ENCODE peak calls at places on chromosomes 13 and 19, in eight cellular contexts. I, R, F, M, G, A, Z and D are unnamed samples. For H3K9me3, the result is how much of the 10 kb centered on the place peaks cover.

GRCh38 chr19:19817357-19817756 is 4.2 kb downstream of the ZNF506 start:
- DNase-seq in I (no peak), Z (no peak), A (no peak), M (no peak), F (no peak), G (no peak), R (no peak), D (no peak)

GRCh38 chr19:17180997-17181702 is 34.0 kb upstream of the USE1 start:
- DNase-seq in A (no peak), Z (no peak), F (no peak), G (no peak), I (no peak), R (peak), M (no peak), D (no peak)

GRCh38 chr13:80469105-80469840 is 128.3 kb upstream of the SPRY2 start:
- DNase-seq in A (no peak), I (no peak), G (no peak), R (no peak), M (no peak), Z (no peak), F (no peak), D (no peak)

GRCh38 chr19:33535176-33535575 is 13.6 kb upstream of the PEPD start:
- DNase-seq in A (no peak), M (peak), Z (no peak), F (no peak), G (no peak), R (no peak), I (peak), D (no peak)

GRCh38 chr19:497861-498590 is 1.7 kb downstream of the MADCAM1 start:
- DNase-seq in I (no peak), F (no peak), A (no peak), R (no peak), Z (peak), M (no peak), G (no peak), D (no peak)

GRCh38 chr13:40192516-40193257 is 473.8 kb downstream of the FOXO1 start:
- DNase-seq in M (no peak), I (no peak), A (no peak), F (no peak), G (no peak), Z (no peak), R (no peak), D (no peak)

GRCh38 chr13:45863716-45864590 is 12.4 kb upstream of the SIAH3 start:
- DNase-seq in I (no peak), G (no peak), F (no peak), Z (no peak), M (no peak), R (peak), A (no peak), D (no peak)

GRCh38 chr19:48506138-48506733 is 5.4 kb downstream of the LMTK3 start:
- DNase-seq in F (no peak), I (peak), M (no peak), A (peak), G (no peak), Z (no peak), R (peak), D (peak)

GRCh38 chr19:35995655-35995993 is 636 bp downstream of the SDHAF1 start:
- DNase-seq in G (no peak), A (peak), F (no peak), R (peak), M (no peak), I (peak), Z (peak), D (peak)

GRCh38 chr13:21033866-21034601 is 27.4 kb downstream of the LATS2 start:
- DNase-seq in G (no peak), I (peak), R (no peak), A (no peak), M (peak), Z (no peak), F (no peak), D (peak)

GRCh38 chr19:9834302-9834725 is 804 bp upstream of the PIN1 start:
- DNase-seq in F (no peak), I (no peak), Z (no peak), G (no peak), R (no peak), A (no peak), M (no peak), D (no peak)
- TF ChIP-seq EZH2 in F (no peak), I (no peak), Z (no peak), G (no peak), R (no peak), A (no peak), M (no peak), D (no peak)

GRCh38 chr19:11749751-11750150 is 11.0 kb upstream of the ZNF823 start:
- DNase-seq in M (no peak), R (no peak), A (no peak), F (no peak), I (no peak), Z (no peak), G (no peak), D (no peak)
- H3K9me3 ChIP-seq in M (under half), R (under half), A (under half), F (under half), I (under half), Z (under half), G (under half), D (under half)

DNA sequence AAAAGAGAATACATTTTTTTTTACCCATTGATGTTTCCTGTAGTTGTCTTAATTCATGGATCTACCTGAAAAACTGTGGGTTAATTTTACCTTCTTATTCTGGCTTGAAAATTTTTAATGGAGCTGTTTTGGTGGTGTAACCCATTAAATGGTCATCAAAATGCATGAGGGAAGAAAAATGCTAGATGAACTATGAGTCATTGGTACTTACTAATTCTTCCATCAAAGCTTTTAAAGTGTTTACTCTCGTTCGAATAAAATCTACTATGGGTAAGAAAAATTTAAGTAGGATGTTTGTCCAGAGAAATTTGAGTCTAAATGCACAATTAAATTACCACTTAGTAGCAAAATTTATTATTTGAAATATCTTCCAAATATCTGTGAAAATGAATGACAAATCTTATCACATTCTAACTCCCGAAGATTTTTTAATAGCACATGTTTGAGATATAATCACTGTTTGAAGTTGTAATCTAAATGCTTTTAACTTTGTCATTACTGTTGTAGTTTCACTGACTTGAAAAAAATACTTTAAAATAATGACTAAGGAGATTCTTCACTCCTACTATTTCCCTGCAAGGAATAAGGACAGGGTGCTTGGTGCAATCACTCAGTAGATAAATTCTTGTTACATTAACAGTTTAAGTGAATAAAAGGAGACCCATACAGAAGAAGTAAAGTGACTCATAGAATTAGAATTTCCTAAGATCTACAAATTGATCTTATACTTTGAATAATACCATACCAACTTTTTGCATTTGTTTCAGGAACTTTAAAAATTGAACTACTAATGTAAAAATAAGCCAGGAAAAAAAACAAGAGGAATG is 437.7 kb downstream of the IRS2 start:
- DNase-seq in A (no peak), Z (no peak), R (no peak), M (peak), F (no peak), G (no peak), I (peak), D (peak)
- H3K27ac ChIP-seq in A (no peak), Z (no peak), R (no peak), M (peak), F (peak), G (no peak), I (no peak), D (peak)

DNA sequence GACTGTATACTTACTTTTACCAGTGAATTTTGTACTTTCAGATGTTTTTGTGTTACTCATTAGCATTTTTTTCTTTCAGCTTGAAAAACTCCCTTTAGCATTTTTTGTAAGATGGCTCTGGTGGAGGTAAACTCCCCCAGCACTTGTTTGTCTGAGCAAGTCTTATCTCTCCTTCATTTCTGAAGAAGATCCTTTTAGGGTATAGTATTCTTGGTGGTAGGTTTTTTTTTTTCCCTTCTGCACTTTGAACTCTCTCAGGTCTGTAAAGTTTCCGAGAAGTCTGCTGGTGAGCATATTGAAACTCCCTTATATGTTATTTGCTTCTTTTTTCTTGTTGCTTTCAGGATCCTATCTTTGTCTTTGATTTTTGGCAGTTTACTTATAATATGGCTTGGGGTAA is 35.1 kb downstream of the IGFL3 start:
- DNase-seq in I (no peak), F (no peak), R (no peak), A (no peak), G (no peak), Z (no peak), M (no peak), D (no peak)
- TF ChIP-seq EZH2 in I (no peak), F (no peak), R (no peak), A (no peak), G (no peak), Z (no peak), M (no peak), D (no peak)

GRCh38 chr19:56637976-56638555 is 4.9 kb upstream of the SMIM17 start:
- DNase-seq in A (peak), R (peak), F (no peak), I (peak), M (peak), G (peak), Z (peak), D (peak)

GRCh38 chr19:56642711-56643459 is at the start of gene SMIM17:
- DNase-seq in Z (no peak), M (no peak), I (no peak), G (no peak), A (no peak), R (no peak), F (no peak), D (no peak)

GRCh38 chr19:56639217-56639616 is 3.7 kb upstream of the SMIM17 start:
- DNase-seq in G (no peak), F (no peak), A (no peak), M (peak), R (peak), I (peak), Z (no peak), D (peak)

DNA sequence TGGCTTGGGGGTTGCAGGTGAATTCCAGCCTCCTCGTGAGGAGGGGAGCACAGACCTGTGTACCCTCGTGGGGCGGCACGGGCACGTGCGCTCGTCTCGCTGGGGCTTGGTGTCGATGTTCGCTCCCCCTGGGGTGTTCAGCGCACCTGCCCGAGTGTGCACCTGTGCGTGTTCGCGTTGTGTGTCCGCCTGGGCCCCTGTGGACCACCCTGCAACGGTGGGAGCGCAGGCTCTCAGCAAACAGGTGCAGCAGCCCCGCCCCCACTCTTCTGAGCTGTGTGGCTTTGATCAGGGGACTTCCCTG is 453 bp downstream of the SMIM17 start:
- DNase-seq in F (no peak), G (no peak), Z (no peak), R (no peak), A (no peak), I (no peak), M (no peak), D (no peak)
- H3K9me3 ChIP-seq in F (under half), G (half or more), Z (under half), R (under half), A (half or more), I (under half), M (under half), D (half or more)

DNA sequence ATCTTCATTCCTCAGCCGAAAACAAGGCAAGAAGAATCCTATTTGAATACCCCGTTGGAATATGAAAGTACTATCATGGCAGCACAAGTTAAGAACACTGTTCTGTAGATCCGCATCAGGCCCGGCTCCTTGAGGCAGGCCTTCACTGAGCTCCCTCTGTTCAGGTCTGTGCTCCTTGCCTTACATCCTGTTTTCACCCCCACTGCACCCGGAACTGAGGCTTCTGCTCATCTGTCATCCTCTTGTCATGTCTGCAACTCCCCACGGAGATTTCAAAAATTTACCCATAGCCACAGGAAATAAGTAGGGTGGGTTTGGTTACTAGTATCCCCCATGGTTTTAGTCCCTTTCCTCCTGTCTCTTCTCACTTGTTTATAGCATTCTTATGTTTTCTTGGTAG is 861.9 kb downstream of the GPC5 start:
- DNase-seq in M (no peak), R (no peak), F (no peak), I (no peak), G (no peak), Z (no peak), A (no peak), D (no peak)
- H3K27ac ChIP-seq in M (no peak), R (no peak), F (no peak), I (no peak), G (no peak), Z (no peak), A (no peak), D (no peak)

DNA sequence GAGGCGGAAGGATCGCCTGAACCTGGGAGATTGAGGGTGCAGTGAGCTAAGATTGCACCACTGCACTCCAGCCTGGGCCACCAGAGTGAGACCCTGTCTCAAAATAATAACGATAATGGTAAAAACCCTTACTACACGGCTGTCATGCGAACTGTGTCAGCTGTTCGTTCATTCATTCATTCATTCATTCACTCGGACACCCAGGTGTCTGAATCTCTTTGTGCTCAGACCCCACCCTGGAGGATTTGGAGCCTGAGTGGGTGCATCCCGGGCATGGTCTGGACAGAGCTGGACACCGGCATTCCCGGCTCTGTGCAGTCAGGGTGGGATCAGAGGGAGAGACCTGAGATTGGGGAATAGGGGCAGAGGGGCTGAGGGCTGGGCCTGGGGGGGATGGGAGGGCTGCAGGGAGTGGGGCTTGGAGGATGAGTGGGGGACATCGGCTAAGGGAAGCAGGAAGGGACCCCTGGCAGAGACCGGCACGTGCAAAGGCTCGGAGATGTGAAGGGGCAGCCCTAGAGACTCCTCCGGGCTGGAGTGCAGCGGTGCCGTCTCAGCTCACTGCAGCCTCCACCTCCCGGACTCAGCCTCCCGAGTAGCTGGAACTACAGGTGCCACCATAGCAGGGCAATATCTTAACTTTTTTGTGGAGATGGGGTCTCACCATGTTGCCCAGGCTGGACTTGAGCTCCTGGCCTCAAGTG is 31.6 kb upstream of the TCF3 start:
- DNase-seq in I (no peak), F (no peak), G (no peak), R (no peak), Z (no peak), M (no peak), A (no peak), D (no peak)
- TF ChIP-seq EZH2 in I (no peak), F (no peak), G (no peak), R (no peak), Z (no peak), M (no peak), A (no peak), D (no peak)

GRCh38 chr19:44498988-44499387 is 1.3 kb downstream of the ZNF180 start:
- DNase-seq in G (no peak), R (no peak), I (no peak), M (no peak), Z (no peak), F (no peak), A (no peak), D (no peak)
- H3K9me3 ChIP-seq in G (under half), R (under half), I (under half), M (under half), Z (under half), F (under half), A (under half), D (under half)

GRCh38 chr19:45526971-45527370 is 19.7 kb downstream of the VASP start:
- DNase-seq in R (no peak), Z (no peak), I (no peak), A (no peak), G (no peak), F (no peak), M (no peak), D (no peak)

GRCh38 chr19:45524575-45525129 is 17.4 kb downstream of the VASP start:
- DNase-seq in R (no peak), M (no peak), Z (no peak), A (no peak), F (no peak), G (no peak), I (no peak), D (no peak)

GRCh38 chr19:45526143-45526542 is 18.9 kb downstream of the VASP start:
- DNase-seq in Z (peak), F (no peak), A (peak), R (peak), M (peak), I (peak), G (peak), D (peak)

GRCh38 chr19:45522010-45522941 is 15.0 kb downstream of the VASP start:
- DNase-seq in M (no peak), A (no peak), Z (no peak), I (no peak), R (no peak), G (no peak), F (no peak), D (no peak)

GRCh38 chr19:45523642-45524256 is 16.5 kb downstream of the VASP start:
- DNase-seq in M (peak), G (peak), A (peak), I (peak), F (peak), Z (peak), R (peak), D (peak)
- H3K27ac ChIP-seq in M (no peak), G (no peak), A (no peak), I (no peak), F (peak), Z (peak), R (no peak), D (no peak)

GRCh38 chr13:27797228-27797624 is 4.9 kb downstream of the GSX1 start:
- DNase-seq in F (no peak), G (no peak), M (no peak), Z (peak), I (peak), A (no peak), R (peak), D (peak)
- TF ChIP-seq EZH2 in F (no peak), G (peak), M (no peak), Z (peak), I (peak), A (no peak), R (peak), D (no peak)